ENCODE peak calls at places on chromosomes 12 and 14, in four cellular contexts. One of them, this sample, is unnamed.

GRCh38 chr14:103108749-103109207 is 14.3 kb downstream of the EXOC3L4 start:
- DNase-seq in H1: no peak
- DNase-seq in neuronal stem cell: no peak
- DNase-seq in trophoblast cell: peak
- DNase-seq in this sample: peak

GRCh38 chr14:22848391-22849164 is 12.2 kb downstream of the MMP14 start:
- DNase-seq in H1: peak
- DNase-seq in neuronal stem cell: no peak
- DNase-seq in trophoblast cell: no peak
- DNase-seq in this sample: peak

GRCh38 chr12:4270670-4271432 is 2.7 kb upstream of the CCND2 start:
- DNase-seq in H1: peak
- DNase-seq in neuronal stem cell: peak
- DNase-seq in trophoblast cell: peak
- DNase-seq in this sample: peak

GRCh38 chr12:56941299-56942017 is 7.2 kb upstream of the SDR9C7 start:
- DNase-seq in H1: peak
- DNase-seq in neuronal stem cell: no peak
- DNase-seq in trophoblast cell: peak
- DNase-seq in this sample: peak

GRCh38 chr12:65415826-65416225 is 137.3 kb downstream of the MSRB3 start:
- DNase-seq in H1: no peak
- DNase-seq in neuronal stem cell: no peak
- DNase-seq in trophoblast cell: no peak
- DNase-seq in this sample: peak

GRCh38 chr12:114636723-114637480 is 47.1 kb downstream of the TBX3 start:
- DNase-seq in H1: no peak
- DNase-seq in neuronal stem cell: no peak
- DNase-seq in trophoblast cell: peak
- DNase-seq in this sample: peak

GRCh38 chr14:52023518-52023917 is 34.2 kb downstream of the RTRAF start:
- DNase-seq in H1: no peak
- DNase-seq in neuronal stem cell: no peak
- DNase-seq in trophoblast cell: no peak
- DNase-seq in this sample: peak

GRCh38 chr12:52956987-52957386 is 8.1 kb downstream of the KRT18 start:
- DNase-seq in H1: no peak
- DNase-seq in neuronal stem cell: no peak
- DNase-seq in trophoblast cell: peak
- DNase-seq in this sample: no peak

GRCh38 chr12:22228022-22228875 is 106.3 kb downstream of the ST8SIA1 start:
- DNase-seq in H1: no peak
- DNase-seq in neuronal stem cell: no peak
- DNase-seq in trophoblast cell: no peak
- DNase-seq in this sample: peak

GRCh38 chr12:4172999-4173398 is 100.6 kb upstream of the CCND2 start:
- DNase-seq in H1: peak
- DNase-seq in neuronal stem cell: no peak
- DNase-seq in trophoblast cell: no peak
- DNase-seq in this sample: peak

GRCh38 chr12:94074970-94075695 is 73.2 kb upstream of the PLXNC1 start:
- DNase-seq in H1: no peak
- DNase-seq in neuronal stem cell: peak
- DNase-seq in trophoblast cell: peak
- DNase-seq in this sample: peak

GRCh38 chr14:104732931-104733681 is 9.1 kb downstream of the ADSS1 start:
- DNase-seq in H1: no peak
- DNase-seq in neuronal stem cell: no peak
- DNase-seq in trophoblast cell: no peak
- DNase-seq in this sample: no peak

GRCh38 chr14:73710737-73711136 is 3.4 kb downstream of the PNMA1 start:
- DNase-seq in H1: no peak
- DNase-seq in neuronal stem cell: no peak
- DNase-seq in trophoblast cell: peak
- DNase-seq in this sample: no peak

GRCh38 chr14:89015016-89015415 is 190.6 kb downstream of the TTC8 start:
- DNase-seq in H1: no peak
- DNase-seq in neuronal stem cell: no peak
- DNase-seq in trophoblast cell: no peak
- DNase-seq in this sample: no peak

GRCh38 chr12:52971701-52972329 is 22.9 kb downstream of the KRT18 start:
- DNase-seq in H1: no peak
- DNase-seq in neuronal stem cell: no peak
- DNase-seq in trophoblast cell: peak
- DNase-seq in this sample: peak

GRCh38 chr12:68940731-68941130 is 7.8 kb upstream of the CPM start:
- DNase-seq in H1: no peak
- DNase-seq in neuronal stem cell: no peak
- DNase-seq in trophoblast cell: peak
- DNase-seq in this sample: no peak

GRCh38 chr14:55562135-55562534 is 17.9 kb upstream of the KTN1 start:
- DNase-seq in H1: no peak
- DNase-seq in neuronal stem cell: no peak
- DNase-seq in trophoblast cell: no peak
- DNase-seq in this sample: no peak

GRCh38 chr14:86935241-86935640 is 1057.7 kb downstream of the GALC start:
- DNase-seq in H1: no peak
- DNase-seq in neuronal stem cell: no peak
- DNase-seq in trophoblast cell: no peak
- DNase-seq in this sample: no peak

GRCh38 chr14:22185191-22185590 is 403.8 kb downstream of the DAD1 start:
- DNase-seq in H1: no peak
- DNase-seq in neuronal stem cell: no peak
- DNase-seq in trophoblast cell: no peak
- DNase-seq in this sample: peak

GRCh38 chr12:112676526-112676925 is 115.0 kb upstream of the RPH3A start:
- DNase-seq in H1: no peak
- DNase-seq in neuronal stem cell: no peak
- DNase-seq in trophoblast cell: no peak
- DNase-seq in this sample: no peak

GRCh38 chr12:70221626-70222025 is 21.6 kb upstream of the CNOT2 start:
- DNase-seq in H1: no peak
- DNase-seq in neuronal stem cell: no peak
- DNase-seq in trophoblast cell: no peak
- DNase-seq in this sample: no peak

DNA sequence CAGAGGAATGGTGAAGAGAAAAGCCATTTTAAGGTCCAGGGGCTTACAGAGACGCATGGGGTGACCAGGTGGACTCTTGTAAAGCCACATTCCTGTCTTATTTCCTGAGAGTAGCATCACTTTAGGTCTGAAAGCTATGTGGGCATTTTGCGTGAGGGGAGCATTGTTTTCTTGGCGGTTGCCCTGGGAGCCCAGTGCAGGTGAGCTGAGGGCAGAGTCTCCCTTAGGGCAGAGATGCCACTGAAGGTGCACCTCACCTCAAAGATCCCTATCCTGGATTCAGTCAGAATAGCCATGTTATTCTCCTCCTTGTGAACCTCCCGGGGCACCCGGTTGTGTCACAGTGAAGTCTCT is 12.4 kb downstream of the GLRX5 start:
- DNase-seq in H1: no peak
- DNase-seq in neuronal stem cell: no peak
- DNase-seq in trophoblast cell: peak
- DNase-seq in this sample: no peak
- H2BK120ac ChIP-seq in H1: no peak
- H2BK120ac ChIP-seq in neuronal stem cell: no peak
- H2BK120ac ChIP-seq in trophoblast cell: no peak
- H2BK120ac ChIP-seq in this sample: no peak

DNA sequence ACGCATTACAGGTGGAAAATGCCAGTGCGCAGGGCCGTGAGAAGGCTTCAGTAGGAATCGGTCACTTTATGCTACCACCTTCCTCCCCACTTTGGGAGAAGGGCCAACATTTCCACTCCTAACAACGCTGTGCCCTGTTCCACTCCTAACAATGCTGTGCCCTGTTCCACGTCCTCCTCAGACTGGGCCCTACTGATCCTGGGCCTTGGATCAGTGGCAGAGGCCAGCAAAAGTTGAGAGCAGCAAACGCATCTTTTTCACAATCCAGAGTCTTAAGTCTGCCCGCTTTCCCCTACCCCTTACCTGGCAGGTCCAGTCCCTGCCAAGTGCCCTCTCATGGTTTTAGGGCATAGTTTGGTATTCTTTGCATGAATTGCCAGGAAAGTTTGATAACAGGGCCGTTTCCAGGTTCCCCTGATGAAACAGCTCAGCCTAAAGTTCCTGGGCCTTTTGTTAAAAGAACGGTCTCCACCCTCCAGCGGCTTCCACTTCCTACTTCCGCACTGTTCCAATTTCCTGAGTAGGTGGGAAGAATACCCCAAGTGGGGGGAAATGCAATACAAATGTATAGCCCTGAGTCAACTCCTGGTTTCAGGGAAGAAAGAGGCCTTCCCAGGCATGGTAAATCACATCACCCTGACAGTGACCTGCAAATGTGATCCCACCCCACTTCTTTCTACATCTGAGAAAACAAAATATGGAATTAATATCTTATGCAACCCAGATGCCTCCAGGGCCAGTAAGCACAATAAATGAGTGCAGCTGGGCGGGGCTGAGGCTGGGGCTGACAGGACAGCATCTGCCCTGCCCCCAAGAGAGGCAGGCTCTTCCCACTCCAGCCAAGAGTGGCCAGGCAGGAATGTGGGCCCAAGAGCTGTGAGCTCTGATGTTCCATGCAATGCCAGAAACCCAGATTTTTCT is 15.0 kb downstream of the KCTD10 start:
- DNase-seq in H1: no peak
- DNase-seq in neuronal stem cell: no peak
- DNase-seq in trophoblast cell: peak
- DNase-seq in this sample: peak
- H2BK12ac ChIP-seq in H1: peak
- H2BK12ac ChIP-seq in neuronal stem cell: no peak
- H2BK12ac ChIP-seq in trophoblast cell: peak
- H2BK12ac ChIP-seq in this sample: peak

GRCh38 chr12:39372929-39373328 is 70.0 kb downstream of the KIF21A start:
- DNase-seq in H1: no peak
- DNase-seq in neuronal stem cell: no peak
- DNase-seq in trophoblast cell: no peak
- DNase-seq in this sample: no peak
- H3K4me3 ChIP-seq in H1: no peak
- H3K4me3 ChIP-seq in neuronal stem cell: no peak
- H3K4me3 ChIP-seq in trophoblast cell: no peak
- H3K4me3 ChIP-seq in this sample: no peak

GRCh38 chr14:99271951-99272668 is at the start of gene BCL11B:
- DNase-seq in H1: peak
- DNase-seq in neuronal stem cell: no peak
- DNase-seq in trophoblast cell: peak
- DNase-seq in this sample: peak

GRCh38 chr14:99272669-99273024 is 650 bp upstream of the BCL11B start:
- DNase-seq in H1: no peak
- DNase-seq in neuronal stem cell: no peak
- DNase-seq in trophoblast cell: no peak
- DNase-seq in this sample: no peak

GRCh38 chr14:99273025-99273723 is 1.2 kb upstream of the BCL11B start:
- DNase-seq in H1: peak
- DNase-seq in neuronal stem cell: no peak
- DNase-seq in trophoblast cell: no peak
- DNase-seq in this sample: no peak

GRCh38 chr14:99270491-99271287 is 1.3 kb downstream of the BCL11B start:
- DNase-seq in H1: peak
- DNase-seq in neuronal stem cell: no peak
- DNase-seq in trophoblast cell: no peak
- DNase-seq in this sample: no peak

GRCh38 chr14:99271288-99271941 is 582 bp downstream of the BCL11B start:
- DNase-seq in H1: no peak
- DNase-seq in neuronal stem cell: no peak
- DNase-seq in trophoblast cell: no peak
- DNase-seq in this sample: no peak
- H2BK120ac ChIP-seq in H1: no peak
- H2BK120ac ChIP-seq in neuronal stem cell: no peak
- H2BK120ac ChIP-seq in trophoblast cell: no peak
- H2BK120ac ChIP-seq in this sample: peak

DNA sequence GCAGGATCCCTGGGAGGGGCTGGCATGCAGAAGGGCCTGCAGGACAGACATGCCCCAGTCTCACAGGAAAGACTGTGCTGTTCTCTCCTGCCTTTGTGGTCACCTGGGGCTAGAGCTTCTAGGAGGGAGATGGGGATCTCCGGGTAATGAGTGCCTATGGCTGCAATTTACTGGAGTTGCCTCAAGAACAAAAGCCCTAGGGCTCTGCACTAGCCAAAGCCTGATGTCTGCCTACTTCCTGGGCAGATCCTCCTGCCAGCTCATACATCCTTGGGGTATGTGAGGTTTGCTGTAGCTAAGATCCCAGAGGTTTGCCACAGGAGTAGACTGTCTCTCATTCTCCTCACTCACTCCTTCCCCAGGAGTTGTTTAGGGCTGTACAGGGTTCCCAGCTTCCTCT is 106.9 kb upstream of the PPFIA2 start:
- DNase-seq in H1: no peak
- DNase-seq in neuronal stem cell: no peak
- DNase-seq in trophoblast cell: no peak
- DNase-seq in this sample: no peak
- H2BK12ac ChIP-seq in H1: no peak
- H2BK12ac ChIP-seq in neuronal stem cell: no peak
- H2BK12ac ChIP-seq in trophoblast cell: no peak
- H2BK12ac ChIP-seq in this sample: no peak

GRCh38 chr12:6854036-6854435 is 2.1 kb downstream of the USP5 start:
- DNase-seq in H1: no peak
- DNase-seq in neuronal stem cell: no peak
- DNase-seq in trophoblast cell: no peak
- DNase-seq in this sample: no peak
- H3K4me3 ChIP-seq in H1: no peak
- H3K4me3 ChIP-seq in neuronal stem cell: no peak
- H3K4me3 ChIP-seq in trophoblast cell: no peak
- H3K4me3 ChIP-seq in this sample: no peak

GRCh38 chr14:101598571-101599233 is 37.4 kb downstream of the DIO3 start:
- DNase-seq in H1: no peak
- DNase-seq in neuronal stem cell: no peak
- DNase-seq in trophoblast cell: no peak
- DNase-seq in this sample: no peak

GRCh38 chr14:101600891-101601602 is 39.8 kb downstream of the DIO3 start:
- DNase-seq in H1: no peak
- DNase-seq in neuronal stem cell: no peak
- DNase-seq in trophoblast cell: no peak
- DNase-seq in this sample: no peak

GRCh38 chr14:101599234-101599885 is 38.1 kb downstream of the DIO3 start:
- DNase-seq in H1: no peak
- DNase-seq in neuronal stem cell: no peak
- DNase-seq in trophoblast cell: no peak
- DNase-seq in this sample: no peak

GRCh38 chr14:101601603-101602465 is 40.5 kb downstream of the DIO3 start:
- DNase-seq in H1: no peak
- DNase-seq in neuronal stem cell: no peak
- DNase-seq in trophoblast cell: no peak
- DNase-seq in this sample: no peak

DNA sequence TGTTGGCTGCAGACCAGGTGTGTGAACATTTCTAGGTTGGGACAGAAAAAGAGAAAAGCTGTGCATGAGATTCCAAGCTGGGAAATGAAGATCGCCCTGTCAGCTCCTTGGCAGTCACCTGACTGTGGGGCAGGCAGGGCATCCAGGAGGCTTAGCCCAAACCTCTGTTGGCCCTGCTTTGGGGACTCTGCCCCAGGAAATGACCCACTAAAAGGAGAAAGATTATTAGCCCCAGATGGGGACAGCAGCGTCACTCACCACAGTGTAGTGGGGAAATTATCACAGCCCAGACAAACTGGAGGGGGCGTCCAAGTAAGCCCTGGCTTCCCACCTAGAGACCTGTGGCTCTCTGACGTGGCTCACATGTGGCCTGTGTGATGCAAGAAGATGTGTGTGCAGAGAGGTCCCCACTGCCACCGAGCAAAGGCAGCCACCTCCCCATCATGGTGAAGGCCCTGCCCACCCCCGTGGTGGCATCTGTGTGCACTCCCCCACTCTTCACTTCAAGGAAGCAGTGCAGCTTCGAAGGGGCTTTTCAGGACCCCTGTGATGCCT is 39.1 kb downstream of the DIO3 start:
- DNase-seq in H1: no peak
- DNase-seq in neuronal stem cell: no peak
- DNase-seq in trophoblast cell: no peak
- DNase-seq in this sample: no peak
- H2BK120ac ChIP-seq in H1: no peak
- H2BK120ac ChIP-seq in neuronal stem cell: no peak
- H2BK120ac ChIP-seq in trophoblast cell: no peak
- H2BK120ac ChIP-seq in this sample: no peak

This sample was measured in mesenchymal stem cell.